ENCODE peak calls at places on chromosomes 11 and 22, in five cellular contexts. One of them, this sample, is unnamed.

GRCh38 chr22:19853879-19854777 is 546 bp downstream of the GNB1L start:
- DNase-seq in mesendoderm: peak
- DNase-seq in AG04450: no peak
- DNase-seq in fibroblast of lung: no peak
- DNase-seq in epithelial cell of esophagus: no peak
- DNase-seq in this sample: no peak

GRCh38 chr22:28711820-28712777 is 29.5 kb downstream of the CHEK2 start:
- DNase-seq in mesendoderm: peak
- DNase-seq in AG04450: peak
- DNase-seq in fibroblast of lung: peak
- DNase-seq in epithelial cell of esophagus: peak
- DNase-seq in this sample: no peak

GRCh38 chr11:41716862-41717261 is 257.4 kb upstream of the LRRC4C start:
- DNase-seq in mesendoderm: no peak
- DNase-seq in AG04450: no peak
- DNase-seq in fibroblast of lung: no peak
- DNase-seq in epithelial cell of esophagus: no peak
- DNase-seq in this sample: no peak

GRCh38 chr11:89436071-89436470 is 55.1 kb downstream of the NOX4 start:
- DNase-seq in mesendoderm: peak
- DNase-seq in AG04450: peak
- DNase-seq in fibroblast of lung: peak
- DNase-seq in epithelial cell of esophagus: peak
- DNase-seq in this sample: no peak

GRCh38 chr11:27040302-27041115 is at the start of gene BBOX1:
- DNase-seq in mesendoderm: peak
- DNase-seq in AG04450: no peak
- DNase-seq in fibroblast of lung: peak
- DNase-seq in epithelial cell of esophagus: peak
- DNase-seq in this sample: no peak

GRCh38 chr11:31442086-31442485 is 67.3 kb downstream of the IMMP1L start:
- DNase-seq in mesendoderm: no peak
- DNase-seq in AG04450: no peak
- DNase-seq in fibroblast of lung: no peak
- DNase-seq in epithelial cell of esophagus: no peak
- DNase-seq in this sample: no peak

GRCh38 chr11:132336781-132337535 is 966.5 kb downstream of the NTM start:
- DNase-seq in mesendoderm: no peak
- DNase-seq in AG04450: no peak
- DNase-seq in fibroblast of lung: no peak
- DNase-seq in epithelial cell of esophagus: no peak
- DNase-seq in this sample: no peak

GRCh38 chr22:37742374-37743092 is 45.7 kb downstream of the TRIOBP start:
- DNase-seq in mesendoderm: peak
- DNase-seq in AG04450: peak
- DNase-seq in fibroblast of lung: peak
- DNase-seq in epithelial cell of esophagus: peak
- DNase-seq in this sample: no peak

GRCh38 chr11:2156416-2157182 is 4.4 kb downstream of the INS start:
- DNase-seq in mesendoderm: peak
- DNase-seq in AG04450: no peak
- DNase-seq in fibroblast of lung: peak
- DNase-seq in epithelial cell of esophagus: peak
- DNase-seq in this sample: no peak

GRCh38 chr11:69352715-69353325 is 58.9 kb downstream of the MYEOV start:
- DNase-seq in mesendoderm: peak
- DNase-seq in AG04450: peak
- DNase-seq in fibroblast of lung: peak
- DNase-seq in epithelial cell of esophagus: peak
- DNase-seq in this sample: no peak

GRCh38 chr11:12556788-12557384 is 117.3 kb upstream of the TEAD1 start:
- DNase-seq in mesendoderm: peak
- DNase-seq in AG04450: peak
- DNase-seq in fibroblast of lung: peak
- DNase-seq in epithelial cell of esophagus: peak
- DNase-seq in this sample: no peak

GRCh38 chr11:17719028-17719939 is at the start of gene MYOD1:
- DNase-seq in mesendoderm: peak
- DNase-seq in AG04450: no peak
- DNase-seq in fibroblast of lung: peak
- DNase-seq in epithelial cell of esophagus: peak
- DNase-seq in this sample: no peak

GRCh38 chr11:80937831-80938230 is 1497.0 kb upstream of the TENM4 start:
- DNase-seq in mesendoderm: peak
- DNase-seq in AG04450: no peak
- DNase-seq in fibroblast of lung: peak
- DNase-seq in epithelial cell of esophagus: peak
- DNase-seq in this sample: no peak

GRCh38 chr11:64724863-64725535 is 2.0 kb upstream of the NRXN2 start:
- DNase-seq in mesendoderm: no peak
- DNase-seq in AG04450: no peak
- DNase-seq in fibroblast of lung: no peak
- DNase-seq in epithelial cell of esophagus: no peak
- DNase-seq in this sample: no peak

GRCh38 chr11:65578667-65579066 is 2.8 kb downstream of the EHBP1L1 start:
- DNase-seq in mesendoderm: no peak
- DNase-seq in AG04450: no peak
- DNase-seq in fibroblast of lung: no peak
- DNase-seq in epithelial cell of esophagus: no peak
- DNase-seq in this sample: no peak

GRCh38 chr22:27800250-27801131 is 1.1 kb downstream of the MN1 start:
- DNase-seq in mesendoderm: no peak
- DNase-seq in AG04450: no peak
- DNase-seq in fibroblast of lung: peak
- DNase-seq in epithelial cell of esophagus: peak
- DNase-seq in this sample: no peak

GRCh38 chr11:44823006-44823405 is 96.2 kb downstream of the TSPAN18 start:
- DNase-seq in mesendoderm: peak
- DNase-seq in AG04450: no peak
- DNase-seq in fibroblast of lung: no peak
- DNase-seq in epithelial cell of esophagus: no peak
- DNase-seq in this sample: no peak

GRCh38 chr11:100188137-100188783 is 498.8 kb upstream of the ARHGAP42 start:
- DNase-seq in mesendoderm: no peak
- DNase-seq in AG04450: no peak
- DNase-seq in fibroblast of lung: no peak
- DNase-seq in epithelial cell of esophagus: no peak
- DNase-seq in this sample: no peak

GRCh38 chr22:24809331-24809730 is 3.3 kb downstream of the SGSM1 start:
- DNase-seq in mesendoderm: no peak
- DNase-seq in AG04450: no peak
- DNase-seq in fibroblast of lung: no peak
- DNase-seq in epithelial cell of esophagus: no peak
- DNase-seq in this sample: no peak

GRCh38 chr11:62221498-62221897 is 13.0 kb downstream of the SCGB2A1 start:
- DNase-seq in mesendoderm: no peak
- DNase-seq in AG04450: no peak
- DNase-seq in fibroblast of lung: no peak
- DNase-seq in epithelial cell of esophagus: no peak
- DNase-seq in this sample: no peak

GRCh38 chr22:37270928-37271650 is 11.2 kb upstream of the CYTH4 start:
- DNase-seq in mesendoderm: no peak
- DNase-seq in AG04450: no peak
- DNase-seq in fibroblast of lung: peak
- DNase-seq in epithelial cell of esophagus: no peak
- DNase-seq in this sample: no peak

GRCh38 chr11:93905384-93905783 is 55.0 kb upstream of the VSTM5 start:
- DNase-seq in mesendoderm: no peak
- DNase-seq in AG04450: peak
- DNase-seq in fibroblast of lung: peak
- DNase-seq in epithelial cell of esophagus: peak
- DNase-seq in this sample: no peak

GRCh38 chr22:47091241-47091691 is 328.8 kb downstream of the TBC1D22A start:
- DNase-seq in mesendoderm: no peak
- DNase-seq in AG04450: no peak
- DNase-seq in fibroblast of lung: peak
- DNase-seq in epithelial cell of esophagus: peak
- DNase-seq in this sample: no peak

DNA sequence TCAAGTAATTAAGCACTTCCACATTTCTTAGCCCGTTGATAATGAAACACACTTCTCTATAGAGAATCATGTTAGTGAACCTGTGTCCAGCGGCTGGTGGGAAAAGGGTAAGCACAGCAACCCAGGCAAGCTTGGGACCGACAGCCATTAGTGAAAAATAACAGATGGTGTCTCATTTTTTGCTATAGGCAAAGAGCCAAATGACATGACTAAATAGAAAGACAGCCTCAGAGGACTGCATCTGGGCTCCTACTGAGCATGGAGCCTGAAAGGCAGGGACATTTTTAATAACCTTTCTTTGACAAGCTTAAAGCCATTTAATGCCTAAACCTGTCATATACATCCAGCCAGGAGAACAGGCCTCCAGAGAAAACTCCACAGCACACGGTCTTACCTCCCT is 67.0 kb downstream of the FANCF start:
- DNase-seq in mesendoderm: no peak
- DNase-seq in AG04450: no peak
- DNase-seq in fibroblast of lung: peak
- DNase-seq in epithelial cell of esophagus: no peak
- DNase-seq in this sample: no peak
- H3K4me3 ChIP-seq in mesendoderm: no peak
- H3K4me3 ChIP-seq in AG04450: no peak
- H3K4me3 ChIP-seq in fibroblast of lung: no peak
- H3K4me3 ChIP-seq in epithelial cell of esophagus: no peak
- H3K4me3 ChIP-seq in this sample: no peak

DNA sequence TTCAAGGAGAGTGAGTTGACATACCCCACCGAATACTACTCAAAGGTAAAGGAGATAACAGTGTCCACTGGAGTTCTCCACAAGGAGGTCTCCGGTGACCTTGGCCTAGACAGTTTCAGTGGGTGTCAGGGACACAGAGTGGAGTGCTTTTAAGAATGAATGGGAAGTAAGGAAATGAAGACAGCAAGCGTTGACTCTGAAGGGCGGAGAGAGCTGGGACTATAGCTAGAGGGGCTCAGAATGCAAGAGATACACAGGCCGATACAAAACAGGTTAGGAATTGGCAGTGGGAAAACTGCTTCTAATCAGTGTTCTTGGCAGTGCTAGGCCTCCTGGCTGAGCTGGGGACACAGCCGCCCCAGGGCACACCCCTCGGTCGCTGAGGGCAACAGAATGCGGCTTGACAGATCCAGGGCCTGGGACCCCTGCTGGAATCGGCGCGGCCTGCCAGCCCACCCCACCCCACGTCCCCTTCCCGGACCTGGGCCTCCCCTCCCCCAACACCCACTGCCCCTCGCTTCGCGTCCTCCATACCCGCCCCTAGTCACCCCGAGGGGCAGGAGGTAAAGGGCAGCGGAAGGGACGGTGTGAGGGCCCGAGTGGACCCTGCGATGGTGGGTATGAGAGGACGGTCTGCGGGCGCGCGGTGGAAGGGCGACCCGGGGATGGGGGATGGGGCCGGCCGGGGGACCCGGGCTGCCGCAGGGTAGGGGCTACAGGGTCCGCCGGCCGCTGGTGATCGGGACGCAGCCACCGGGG is 516 bp downstream of the APBB1 start:
- DNase-seq in mesendoderm: peak
- DNase-seq in AG04450: no peak
- DNase-seq in fibroblast of lung: no peak
- DNase-seq in epithelial cell of esophagus: no peak
- DNase-seq in this sample: no peak
- H3K4me3 ChIP-seq in mesendoderm: peak
- H3K4me3 ChIP-seq in AG04450: peak
- H3K4me3 ChIP-seq in fibroblast of lung: peak
- H3K4me3 ChIP-seq in epithelial cell of esophagus: peak
- H3K4me3 ChIP-seq in this sample: peak

DNA sequence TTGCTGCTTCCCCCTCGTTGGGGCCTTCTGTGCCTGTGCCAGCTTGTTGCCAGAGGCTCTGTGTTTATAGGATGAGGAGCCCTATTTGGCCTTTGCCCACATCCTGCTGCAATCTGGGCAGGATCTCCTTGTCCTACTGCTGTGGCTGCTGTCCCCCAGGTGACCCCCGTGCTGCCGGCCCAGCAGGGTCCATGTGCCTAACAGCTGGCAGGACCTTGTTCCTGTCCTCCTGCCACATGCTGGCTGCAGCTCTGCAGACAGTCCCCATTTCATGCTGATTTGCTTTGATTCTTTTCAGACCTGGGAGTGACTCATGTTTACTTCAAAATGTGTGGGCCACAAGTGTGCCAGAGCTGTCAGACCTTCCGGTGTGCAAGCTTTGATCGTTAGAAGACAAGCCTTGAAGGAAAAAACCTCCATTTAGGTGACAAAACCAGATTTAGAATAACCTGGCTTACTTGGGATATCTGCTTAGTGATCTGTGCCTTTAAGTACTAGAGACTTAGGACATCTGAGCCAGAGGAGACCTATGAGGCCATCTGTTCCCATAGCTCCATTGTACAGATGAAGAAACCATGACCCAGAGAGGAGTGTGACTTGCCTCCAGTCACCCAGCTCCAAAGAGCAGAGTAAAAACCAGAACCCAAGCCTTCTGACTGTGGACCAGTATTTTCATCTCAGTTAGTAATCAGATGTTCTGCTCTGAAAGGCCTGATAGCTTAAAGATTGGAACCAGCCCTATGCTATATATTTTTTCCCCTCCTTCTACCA is 11.1 kb downstream of the NAV2 start:
- DNase-seq in mesendoderm: no peak
- DNase-seq in AG04450: no peak
- DNase-seq in fibroblast of lung: peak
- DNase-seq in epithelial cell of esophagus: peak
- DNase-seq in this sample: peak
- H3K4me3 ChIP-seq in mesendoderm: no peak
- H3K4me3 ChIP-seq in AG04450: no peak
- H3K4me3 ChIP-seq in fibroblast of lung: no peak
- H3K4me3 ChIP-seq in epithelial cell of esophagus: no peak
- H3K4me3 ChIP-seq in this sample: no peak

GRCh38 chr11:117271208-117271607 is 19.9 kb upstream of the BACE1-AS start:
- DNase-seq in mesendoderm: peak
- DNase-seq in AG04450: no peak
- DNase-seq in fibroblast of lung: no peak
- DNase-seq in epithelial cell of esophagus: no peak
- DNase-seq in this sample: no peak

GRCh38 chr11:117269856-117270255 is 21.3 kb upstream of the BACE1-AS start:
- DNase-seq in mesendoderm: peak
- DNase-seq in AG04450: no peak
- DNase-seq in fibroblast of lung: no peak
- DNase-seq in epithelial cell of esophagus: no peak
- DNase-seq in this sample: no peak

DNA sequence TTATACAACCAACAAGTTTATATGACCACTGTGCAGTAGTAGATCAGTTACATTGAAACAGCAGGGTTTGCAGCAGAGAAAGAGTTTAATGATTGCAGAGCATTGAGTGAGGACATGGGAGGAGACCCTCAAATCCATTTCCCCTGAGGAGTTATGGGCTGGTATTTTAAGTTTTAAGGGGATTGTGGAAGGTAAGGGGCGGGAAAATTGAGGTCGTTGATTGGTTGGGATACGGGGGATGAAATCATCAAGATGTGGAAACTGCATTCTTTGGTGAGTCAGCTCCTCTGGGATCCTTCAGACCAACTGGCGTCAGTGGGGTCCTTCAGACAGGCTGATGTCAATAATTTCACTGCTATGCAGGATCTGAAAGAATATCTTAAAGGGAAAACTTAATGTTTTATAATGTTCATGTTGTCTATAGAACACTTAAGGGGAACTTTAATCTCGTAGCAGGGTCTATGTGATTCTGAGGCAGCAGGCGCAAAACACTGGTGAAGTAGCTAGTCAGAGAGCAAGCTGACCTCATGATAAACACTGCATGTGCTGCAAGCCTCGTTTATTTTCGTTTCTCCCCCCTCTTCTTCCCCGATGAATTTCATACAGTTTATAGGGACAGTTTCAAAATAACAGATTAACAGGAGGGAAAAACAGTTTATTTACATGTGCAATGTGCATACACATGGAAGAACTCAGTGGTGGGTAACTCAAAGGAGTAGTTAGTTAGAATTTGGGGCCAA is 17.4 kb upstream of the BACE1-AS start:
- DNase-seq in mesendoderm: peak
- DNase-seq in AG04450: peak
- DNase-seq in fibroblast of lung: peak
- DNase-seq in epithelial cell of esophagus: peak
- DNase-seq in this sample: no peak
- H3K4me3 ChIP-seq in mesendoderm: no peak
- H3K4me3 ChIP-seq in AG04450: peak
- H3K4me3 ChIP-seq in fibroblast of lung: peak
- H3K4me3 ChIP-seq in epithelial cell of esophagus: no peak
- H3K4me3 ChIP-seq in this sample: no peak